ENCODE peak calls at places on chromosomes 5 and 9, in ten cellular contexts. V is COLO829; G is MCF 10A; R is IMR-90; S is iris pigment epithelial cell; K is stimulated activated CD4-positive, alpha-beta T cell treated with anti-CD3 and anti-CD28 coated beads, Interleukin-1b, Interleukin-23, amount 100 ng/mL, for 24 hours; C is NCI-H2081; X is cardiac fibroblast; W is neural progenitor cell; M is stimulated activated CD8-positive, alpha-beta memory T cell treated with anti-CD3 and anti-CD28 coated beads, Interleukin-15, amount 100 ng/mL, for 1 hour. O is an unnamed sample.

GRCh38 chr9:93206576-93207155 is 22.7 kb downstream of the WNK2 start:
- DNase-seq in W (no peak), C (no peak), K (no peak), M (no peak), X (no peak), G (no peak), V (no peak), R (no peak), S (no peak), O (no peak)

GRCh38 chr9:93963969-93964368 is 8.8 kb upstream of the BARX1 start:
- DNase-seq in K (no peak), S (no peak), R (peak), W (no peak), X (no peak), V (no peak), C (no peak), M (no peak), G (no peak), O (no peak)

GRCh38 chr5:127210082-127210481 is 80.5 kb upstream of the MEGF10 start:
- DNase-seq in M (no peak), K (no peak), C (peak), V (no peak), S (no peak), X (no peak), R (no peak), G (no peak), W (no peak), O (no peak)

GRCh38 chr9:35814106-35814840 is 569 bp downstream of the HINT2 start:
- DNase-seq in G (peak), V (peak), W (peak), K (no peak), S (peak), M (no peak), X (peak), C (peak), R (peak), O (peak)

GRCh38 chr9:87435189-87435880 is 62.3 kb upstream of the DAPK1 start:
- DNase-seq in K (no peak), S (no peak), X (no peak), G (no peak), R (no peak), C (no peak), V (no peak), M (no peak), W (no peak), O (no peak)

GRCh38 chr5:71737931-71738539 is 19.0 kb downstream of the CARTPT start:
- DNase-seq in W (no peak), X (no peak), K (no peak), R (no peak), C (no peak), M (no peak), V (no peak), S (no peak), G (no peak), O (no peak)

GRCh38 chr9:118736406-118736805 is 632.8 kb downstream of the BRINP1 start:
- DNase-seq in G (no peak), W (no peak), X (no peak), V (no peak), S (no peak), K (no peak), M (no peak), C (no peak), R (no peak), O (no peak)

GRCh38 chr5:106331415-106331814 is 1339.3 kb downstream of the EFNA5 start:
- DNase-seq in R (peak), K (no peak), V (no peak), S (peak), W (no peak), X (peak), G (no peak), C (no peak), M (no peak), O (no peak)

GRCh38 chr9:87118594-87118993 is 171.3 kb upstream of the GAS1 start:
- DNase-seq in G (no peak), X (no peak), R (no peak), S (no peak), W (no peak), C (no peak), K (no peak), V (no peak), M (no peak), O (no peak)

GRCh38 chr5:90434116-90434714 is 24.7 kb upstream of the CETN3 start:
- DNase-seq in V (no peak), M (peak), X (peak), G (peak), R (peak), W (peak), C (peak), S (peak), K (peak), O (peak)

GRCh38 chr9:126684965-126685465 is 71.3 kb downstream of the LMX1B start:
- DNase-seq in M (no peak), W (no peak), G (no peak), V (no peak), C (no peak), K (no peak), X (no peak), R (no peak), S (no peak), O (no peak)

GRCh38 chr5:68251386-68251785 is 35.8 kb downstream of the PIK3R1 start:
- DNase-seq in R (peak), S (peak), C (no peak), W (no peak), K (peak), X (peak), G (peak), M (peak), V (no peak), O (peak)

GRCh38 chr9:131960805-131961495 is 118.7 kb downstream of the MED27 start:
- DNase-seq in C (no peak), S (no peak), K (no peak), R (no peak), X (no peak), W (peak), V (peak), M (no peak), G (no peak), O (peak)

O was measured in RWPE1.